ENCODE peak calls at places on chromosomes 1 and 21, in four cellular contexts. O, D, C and B are unnamed samples.

GRCh38 chr1:79128726-79129125 is 122.2 kb upstream of the ADGRL4 start:
- DNase-seq in O (no peak), D (no peak), C (no peak), B (no peak)

GRCh38 chr1:62229468-62229867 is 34.8 kb downstream of the L1TD1 start:
- DNase-seq in O (no peak), D (no peak), C (peak; percentile 56), B (no peak)

GRCh38 chr1:230826166-230826875 is 42.0 kb downstream of the C1orf198 start:
- DNase-seq in O (no peak), D (no peak), C (no peak), B (peak; percentile 38)

GRCh38 chr1:242579528-242580235 is 55.2 kb upstream of the PLD5 start:
- DNase-seq in O (no peak), D (no peak), C (no peak), B (no peak)

GRCh38 chr21:14526199-14526598 is 19.9 kb downstream of the SAMSN1 start:
- DNase-seq in O (no peak), D (no peak), C (no peak), B (no peak)

GRCh38 chr1:26693557-26694184 is 2.1 kb upstream of the ARID1A start:
- DNase-seq in O (no peak), D (no peak), C (no peak), B (no peak)

GRCh38 chr1:197174818-197175217 is 28.3 kb upstream of the ASPM start:
- DNase-seq in O (no peak), D (no peak), C (no peak), B (no peak)

GRCh38 chr1:183685112-183685713 is 32.1 kb upstream of the APOBEC4 start:
- DNase-seq in O (peak; percentile 81), D (peak; percentile 11), C (peak; percentile 55), B (no peak)

GRCh38 chr1:162270016-162270415 is 106.6 kb downstream of the SPATA46 start:
- DNase-seq in O (no peak), D (no peak), C (no peak), B (no peak)

GRCh38 chr1:64563958-64564565 is 94.1 kb downstream of the CACHD1 start:
- DNase-seq in O (no peak), D (no peak), C (no peak), B (no peak)

GRCh38 chr1:25810341-25811299 is 9.1 kb upstream of the MTFR1L start:
- DNase-seq in O (peak; percentile 88), D (no peak), C (peak; percentile 25), B (peak; percentile 100)

GRCh38 chr1:24946861-24947658 is 17.0 kb upstream of the RUNX3 start:
- DNase-seq in O (no peak), D (peak; percentile 70), C (peak; percentile 68), B (no peak)

GRCh38 chr1:240337795-240338194 is 246.1 kb downstream of the FMN2 start:
- DNase-seq in O (no peak), D (no peak), C (no peak), B (no peak)

GRCh38 chr1:212968385-212968863 is 18.1 kb downstream of the VASH2 start:
- DNase-seq in O (no peak), D (no peak), C (no peak), B (no peak)

GRCh38 chr1:184387871-184388670 is 1.2 kb downstream of the C1orf21 start:
- DNase-seq in O (no peak), D (no peak), C (no peak), B (no peak)

GRCh38 chr1:53413175-53414001 is 45.8 kb upstream of the DMRTB1 start:
- DNase-seq in O (no peak), D (peak; percentile 60), C (peak; percentile 16), B (no peak)

GRCh38 chr1:16145988-16146887 is 9.6 kb downstream of the EPHA2 start:
- DNase-seq in O (peak; percentile 98), D (no peak), C (peak; percentile 90), B (peak; percentile 91)

GRCh38 chr1:150765229-150765976 is at the start of gene CTSS:
- DNase-seq in O (no peak), D (peak; percentile 88), C (no peak), B (no peak)

GRCh38 chr1:25369241-25369640 is 31.1 kb downstream of the TMEM50A start:
- DNase-seq in O (peak; percentile 31), D (no peak), C (peak; percentile 4), B (no peak)

GRCh38 chr1:31834501-31834900 is 18.7 kb upstream of the SPOCD1 start:
- DNase-seq in O (peak; percentile 23), D (no peak), C (peak; percentile 33), B (no peak)

GRCh38 chr1:183450086-183450485 is 22.2 kb upstream of the SMG7 start:
- DNase-seq in O (no peak), D (no peak), C (no peak), B (no peak)

GRCh38 chr1:230747139-230747730 is at the start of gene CAPN9:
- DNase-seq in O (no peak), D (no peak), C (no peak), B (no peak)

GRCh38 chr1:111334169-111334568 is 43.5 kb downstream of the CHIA start:
- DNase-seq in O (peak; percentile 22), D (peak; percentile 33), C (peak; percentile 50), B (no peak)

GRCh38 chr1:212760126-212760823 is 31.3 kb downstream of the NSL1 start:
- DNase-seq in O (peak; percentile 33), D (no peak), C (peak; percentile 22), B (peak; percentile 83)

GRCh38 chr1:156747737-156748669 is 3.5 kb downstream of the HDGF start:
- DNase-seq in O (no peak), D (no peak), C (no peak), B (no peak)

GRCh38 chr1:169250022-169250421 is 117.6 kb downstream of the NME7 start:
- DNase-seq in O (no peak), D (no peak), C (no peak), B (no peak)

GRCh38 chr1:80646053-80646452 is 1154.7 kb upstream of the ADGRL2 start:
- DNase-seq in O (no peak), D (no peak), C (no peak), B (no peak)

GRCh38 chr1:147840909-147841308 is 61.7 kb upstream of the GJA8 start:
- DNase-seq in O (peak; percentile 43), D (no peak), C (no peak), B (no peak)

GRCh38 chr1:157158967-157159366 is 20.8 kb upstream of the ETV3 start:
- DNase-seq in O (no peak), D (no peak), C (no peak), B (no peak)

GRCh38 chr1:19076841-19077616 is 120.6 kb upstream of the IFFO2 start:
- DNase-seq in O (no peak), D (no peak), C (no peak), B (no peak)

GRCh38 chr1:155834296-155834926 is 22.6 kb downstream of the GON4L start:
- DNase-seq in O (peak; percentile 71), D (no peak), C (no peak), B (no peak)

GRCh38 chr1:210310562-210310961 is 18.1 kb upstream of the HHAT start:
- DNase-seq in O (no peak), D (no peak), C (no peak), B (no peak)

GRCh38 chr1:64107587-64107986 is 95.8 kb upstream of the UBE2U start:
- DNase-seq in O (no peak), D (no peak), C (no peak), B (no peak)

GRCh38 chr1:214107322-214108096 is 119.7 kb downstream of the PROX1 start:
- DNase-seq in O (no peak), D (no peak), C (no peak), B (no peak)

GRCh38 chr1:40803447-40803846 is 19.9 kb downstream of the KCNQ4 start:
- DNase-seq in O (no peak), D (no peak), C (no peak), B (no peak)

GRCh38 chr1:26690157-26690556 is 5.7 kb upstream of the ARID1A start:
- DNase-seq in O (no peak), D (no peak), C (no peak), B (no peak)

DNA sequence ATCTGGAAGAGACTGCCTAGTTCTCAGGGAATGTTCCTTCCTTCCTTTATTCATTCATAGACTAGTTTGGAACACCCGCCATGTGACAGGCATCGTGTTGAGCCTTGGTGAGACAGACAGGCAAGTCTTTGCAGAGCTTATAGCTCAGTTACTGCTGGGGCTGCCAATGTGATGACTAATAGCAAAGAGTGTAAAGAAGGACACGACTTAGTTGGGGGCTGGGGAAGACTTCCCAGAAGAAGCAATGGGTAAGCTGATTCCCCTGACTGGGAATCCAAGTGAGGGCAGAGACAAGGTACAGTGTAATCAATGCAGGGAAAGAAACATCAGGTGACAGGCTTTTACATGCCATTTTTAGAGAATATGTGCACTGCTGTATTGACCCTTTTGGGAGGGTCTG is 51.2 kb downstream of the TENT5C start:
- DNase-seq in O (no peak), D (no peak), C (peak; percentile 12), B (no peak)
- TF ChIP-seq ATF3 in O (peak; percentile 38), D (no peak), C (no peak), B (no peak)

GRCh38 chr1:7258622-7259135 is 473.4 kb downstream of the CAMTA1 start:
- DNase-seq in O (no peak), D (no peak), C (no peak), B (no peak)
- TF ChIP-seq CHD2 in O (no peak), D (no peak), C (no peak), B (no peak)

GRCh38 chr1:211548321-211549091 is 30.5 kb downstream of the SLC30A1 start:
- DNase-seq in O (peak; percentile 82), D (no peak), C (no peak), B (no peak)

GRCh38 chr1:211553549-211553948 is 25.4 kb downstream of the SLC30A1 start:
- DNase-seq in O (no peak), D (no peak), C (no peak), B (no peak)

GRCh38 chr1:211547710-211548109 is 31.3 kb downstream of the SLC30A1 start:
- DNase-seq in O (no peak), D (no peak), C (peak; percentile 18), B (no peak)

GRCh38 chr1:211549092-211549749 is 29.7 kb downstream of the SLC30A1 start:
- DNase-seq in O (no peak), D (no peak), C (no peak), B (no peak)

GRCh38 chr1:211551628-211552465 is 27.1 kb downstream of the SLC30A1 start:
- DNase-seq in O (no peak), D (no peak), C (peak; percentile 19), B (no peak)
- TF ChIP-seq ATF3 in O (no peak), D (no peak), C (no peak), B (no peak)

GRCh38 chr1:22652457-22652856 is 579 bp upstream of the C1QB start:
- DNase-seq in O (no peak), D (no peak), C (no peak), B (no peak)
- TF ChIP-seq CHD2 in O (no peak), D (no peak), C (no peak), B (no peak)

GRCh38 chr1:193219391-193219790 is 33.0 kb upstream of the B3GALT2 start:
- DNase-seq in O (no peak), D (no peak), C (no peak), B (no peak)
- TF ChIP-seq ATF3 in O (no peak), D (no peak), C (no peak), B (no peak)

DNA sequence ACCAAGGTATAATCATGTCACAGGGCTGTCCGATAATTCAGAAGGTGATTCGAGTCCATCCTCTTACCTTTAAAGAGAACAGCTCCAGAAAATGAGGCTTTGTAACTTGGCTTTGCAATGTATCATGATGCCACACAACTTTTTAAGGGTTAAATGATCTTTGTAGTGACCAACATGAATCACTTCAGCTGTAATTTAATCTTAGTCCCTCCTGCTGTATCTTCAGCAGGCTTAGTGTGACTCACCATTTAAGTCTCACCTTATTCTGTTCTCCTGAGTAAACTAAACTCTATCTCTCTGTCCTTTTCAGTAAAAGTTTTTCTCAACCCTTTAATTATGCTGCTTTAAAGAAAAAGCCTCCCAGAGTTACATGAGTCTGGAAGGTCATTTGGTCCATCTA is 1.9 kb upstream of the HIVEP3 start:
- DNase-seq in O (no peak), D (no peak), C (no peak), B (no peak)
- TF ChIP-seq CHD2 in O (no peak), D (no peak), C (no peak), B (no peak)